ENCODE peak calls at places on chromosomes 6 and 20, in seven cellular contexts. T is HepG2, V is GM12878, Q is HCT116, K is SK-N-SH, O is H1, E is K562. H is an unnamed sample.

GRCh38 chr6:150667977-150668716 is 68.5 kb downstream of the PLEKHG1 start:
- DNase-seq in V (no peak), Q (peak), O (no peak), K (no peak), T (peak), E (peak), H (peak)

GRCh38 chr6:53629120-53629477 is 36.5 kb downstream of the KLHL31 start:
- DNase-seq in T (no peak), Q (no peak), K (no peak), O (no peak), V (no peak), E (no peak), H (no peak)

GRCh38 chr6:54085526-54085925 is 25.7 kb upstream of the MLIP start:
- DNase-seq in V (no peak), K (no peak), Q (no peak), O (no peak), E (no peak), T (no peak), H (no peak)

GRCh38 chr6:95959291-95959690 is 56.5 kb upstream of the FUT9 start:
- DNase-seq in T (no peak), V (no peak), Q (no peak), E (no peak), O (no peak), K (no peak), H (no peak)

GRCh38 chr6:131778134-131778533 is 29.7 kb upstream of the ENPP1 start:
- DNase-seq in K (no peak), V (no peak), T (no peak), Q (no peak), O (no peak), E (no peak), H (no peak)

GRCh38 chr6:78492351-78493010 is 374.9 kb upstream of the IRAK1BP1 start:
- DNase-seq in O (no peak), Q (no peak), T (no peak), E (no peak), K (no peak), V (no peak), H (no peak)

GRCh38 chr6:22804620-22805271 is 235.4 kb downstream of the HDGFL1 start:
- DNase-seq in E (no peak), O (no peak), Q (no peak), K (no peak), V (no peak), T (no peak), H (no peak)

GRCh38 chr6:45513843-45514242 is 136.1 kb upstream of the SUPT3H start:
- DNase-seq in V (no peak), K (no peak), Q (no peak), T (no peak), E (no peak), O (no peak), H (no peak)

GRCh38 chr20:58706150-58706892 is 13.7 kb downstream of the NPEPL1 start:
- DNase-seq in Q (no peak), E (no peak), T (no peak), K (peak), O (peak), V (no peak), H (no peak)

GRCh38 chr6:8131265-8131897 is 29.0 kb upstream of the EEF1E1 start:
- DNase-seq in T (peak), Q (peak), K (peak), O (peak), E (peak), V (no peak), H (peak)

GRCh38 chr6:24761193-24761835 is 13.4 kb upstream of the GMNN start:
- DNase-seq in E (peak), Q (no peak), V (no peak), O (no peak), K (peak), T (no peak), H (peak)

GRCh38 chr20:12581644-12582350 is 427.0 kb upstream of the SPTLC3 start:
- DNase-seq in V (no peak), Q (no peak), E (no peak), T (no peak), O (no peak), K (no peak), H (no peak)

GRCh38 chr6:119568580-119568979 is 219.0 kb upstream of the MAN1A1 start:
- DNase-seq in E (no peak), O (no peak), Q (no peak), V (no peak), T (no peak), K (no peak), H (no peak)

GRCh38 chr6:111759836-111760785 is 113.1 kb downstream of the FYN start:
- DNase-seq in V (no peak), T (no peak), E (no peak), K (peak), Q (no peak), O (no peak), H (no peak)

GRCh38 chr6:53673138-53673801 is 7.7 kb upstream of the KLHL31 start:
- DNase-seq in V (no peak), O (no peak), T (peak), E (no peak), Q (peak), K (no peak), H (peak)

GRCh38 chr6:138231399-138231886 is 13.2 kb upstream of the PBOV1 start:
- DNase-seq in K (no peak), O (no peak), Q (no peak), T (peak), V (no peak), E (no peak), H (peak)

GRCh38 chr6:119482850-119483285 is 133.3 kb upstream of the MAN1A1 start:
- DNase-seq in E (peak), T (no peak), K (no peak), V (no peak), Q (no peak), O (no peak), H (peak)

GRCh38 chr20:20212675-20213096 is 155.2 kb upstream of the INSM1 start:
- DNase-seq in O (no peak), E (no peak), K (no peak), V (no peak), T (no peak), Q (no peak), H (no peak)

GRCh38 chr6:75397806-75398465 is 95.7 kb downstream of the FILIP1 start:
- DNase-seq in E (no peak), V (no peak), K (no peak), O (no peak), T (peak), Q (no peak), H (peak)

GRCh38 chr20:2365091-2365490 is 15.6 kb upstream of the TGM6 start:
- DNase-seq in T (no peak), K (no peak), E (no peak), O (no peak), Q (no peak), V (no peak), H (no peak)

GRCh38 chr6:79878142-79878748 is 69.1 kb downstream of the ELOVL4 start:
- DNase-seq in Q (no peak), O (no peak), T (no peak), K (no peak), E (no peak), V (no peak), H (peak)

GRCh38 chr20:58073945-58074920 is 154.2 kb downstream of the ANKRD60 start:
- DNase-seq in Q (no peak), T (no peak), E (no peak), V (no peak), O (peak), K (no peak), H (no peak)

GRCh38 chr6:170297577-170298330 is 6.9 kb upstream of the DLL1 start:
- DNase-seq in O (no peak), Q (no peak), E (no peak), T (no peak), K (no peak), V (no peak), H (no peak)

GRCh38 chr6:25122001-25122400 is 157.2 kb upstream of the CARMIL1 start:
- DNase-seq in T (no peak), Q (no peak), V (no peak), K (peak), O (no peak), E (no peak), H (no peak)

GRCh38 chr6:123316733-123317323 is 319.9 kb downstream of the TRDN start:
- DNase-seq in E (peak), O (no peak), V (no peak), K (peak), T (peak), Q (no peak), H (peak)

GRCh38 chr20:60507087-60507684 is 549.0 kb downstream of the CDH26 start:
- DNase-seq in K (no peak), T (no peak), V (no peak), O (no peak), Q (no peak), E (no peak), H (no peak)

GRCh38 chr6:157980288-157981131 is 1.2 kb upstream of the SYNJ2 start:
- DNase-seq in O (no peak), T (peak), K (no peak), E (peak), Q (no peak), V (no peak), H (no peak)

GRCh38 chr20:19012671-19013070 is 199.1 kb downstream of the SCP2D1 start:
- DNase-seq in Q (no peak), V (no peak), E (no peak), K (no peak), T (no peak), O (peak), H (no peak)

GRCh38 chr6:7314414-7314813 is 1.4 kb upstream of the SSR1 start:
- DNase-seq in V (no peak), E (no peak), K (no peak), Q (no peak), O (no peak), T (no peak), H (no peak)

GRCh38 chr6:130604869-130605401 is 222.3 kb upstream of the SMLR1 start:
- DNase-seq in T (no peak), O (no peak), V (no peak), K (no peak), E (no peak), Q (no peak), H (no peak)

GRCh38 chr6:70725817-70726413 is 58.2 kb downstream of the SMAP1 start:
- DNase-seq in T (no peak), K (no peak), V (no peak), Q (no peak), E (no peak), O (no peak), H (no peak)

DNA sequence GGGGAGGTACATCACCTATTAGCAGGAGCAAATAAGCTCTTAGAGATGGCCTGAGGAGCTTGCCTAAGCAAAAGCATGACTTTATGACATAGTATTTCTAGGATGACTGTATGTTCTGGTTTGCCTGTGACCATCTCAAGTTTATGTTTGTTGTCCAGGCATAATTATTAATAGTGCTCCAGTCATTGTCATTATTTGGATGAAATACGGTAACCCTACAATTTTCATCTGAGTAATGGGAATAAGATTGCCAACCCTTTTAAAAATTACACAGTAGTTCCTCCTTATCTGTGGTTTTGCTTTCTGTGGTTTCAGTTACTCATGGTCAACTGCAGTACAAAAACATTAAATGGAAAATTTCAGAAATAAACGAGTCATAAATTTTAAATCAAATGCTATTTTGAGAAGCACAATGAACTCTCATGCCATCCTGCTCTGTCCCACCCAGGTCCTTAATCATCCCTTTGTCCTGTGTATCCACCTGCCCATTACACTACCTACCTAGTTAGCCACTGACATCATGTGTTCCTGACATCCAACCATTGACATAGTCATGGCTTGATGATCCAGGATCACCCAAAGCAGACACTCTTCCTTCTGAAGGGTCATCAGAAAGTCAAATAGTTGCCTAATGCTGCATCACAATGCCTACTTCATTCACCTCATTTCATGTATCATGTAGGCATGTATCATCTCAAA is 27.0 kb upstream of the TFB1M start:
- DNase-seq in E (no peak), O (no peak), T (peak), K (no peak), Q (no peak), V (no peak), H (no peak)
- TF ChIP-seq JUND in E (no peak), O (no peak), T (no peak), K (no peak), Q (no peak), V (no peak), H (no peak)

GRCh38 chr20:32648761-32649615 is 24.8 kb downstream of the C20orf203 start:
- DNase-seq in O (no peak), Q (peak), K (no peak), T (no peak), V (no peak), E (peak), H (peak)
- TF ChIP-seq JUND in O (no peak), Q (no peak), K (no peak), T (no peak), V (no peak), E (no peak), H (no peak)

DNA sequence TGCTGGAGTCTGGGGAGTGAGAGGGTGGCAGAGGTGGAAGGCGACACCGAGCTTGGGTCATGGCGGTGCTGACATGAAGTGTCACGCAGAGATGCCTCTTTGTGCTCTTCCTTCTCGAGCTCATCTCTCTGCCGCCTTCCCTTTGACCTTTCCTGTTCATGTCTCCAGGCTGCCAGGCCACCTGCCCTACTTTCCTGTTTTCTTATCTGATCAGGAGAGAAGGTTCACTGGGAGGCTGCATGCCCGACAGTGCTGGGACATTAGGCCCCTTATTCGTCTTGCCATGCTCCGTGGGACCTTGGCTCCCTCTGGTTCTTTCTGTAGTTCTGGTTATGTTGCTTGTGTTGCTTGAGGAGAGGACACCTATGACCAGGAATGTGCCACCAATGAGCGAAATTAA is 33.2 kb downstream of the CST8 start:
- DNase-seq in Q (no peak), O (no peak), E (no peak), K (no peak), T (no peak), V (no peak), H (no peak)
- TF ChIP-seq JUND in Q (no peak), O (no peak), E (no peak), K (no peak), T (no peak), V (no peak), H (no peak)

GRCh38 chr20:33388268-33388667 is 13.1 kb downstream of the CDK5RAP1 start:
- DNase-seq in E (no peak), Q (no peak), O (no peak), T (no peak), K (no peak), V (no peak), H (no peak)

GRCh38 chr20:33387177-33387576 is 14.1 kb downstream of the CDK5RAP1 start:
- DNase-seq in T (no peak), K (no peak), E (no peak), O (no peak), V (no peak), Q (no peak), H (no peak)

GRCh38 chr20:33394718-33395117 is 6.6 kb downstream of the CDK5RAP1 start:
- DNase-seq in Q (no peak), V (no peak), T (peak), E (no peak), K (no peak), O (no peak), H (no peak)

GRCh38 chr20:33393609-33394008 is 7.7 kb downstream of the CDK5RAP1 start:
- DNase-seq in E (no peak), K (no peak), T (no peak), O (no peak), V (no peak), Q (no peak), H (no peak)

GRCh38 chr20:33392016-33392415 is 9.3 kb downstream of the CDK5RAP1 start:
- DNase-seq in O (no peak), E (no peak), K (no peak), V (no peak), Q (no peak), T (no peak), H (no peak)
- TF ChIP-seq JUND in O (no peak), E (no peak), K (no peak), V (no peak), Q (no peak), T (no peak), H (no peak)

DNA sequence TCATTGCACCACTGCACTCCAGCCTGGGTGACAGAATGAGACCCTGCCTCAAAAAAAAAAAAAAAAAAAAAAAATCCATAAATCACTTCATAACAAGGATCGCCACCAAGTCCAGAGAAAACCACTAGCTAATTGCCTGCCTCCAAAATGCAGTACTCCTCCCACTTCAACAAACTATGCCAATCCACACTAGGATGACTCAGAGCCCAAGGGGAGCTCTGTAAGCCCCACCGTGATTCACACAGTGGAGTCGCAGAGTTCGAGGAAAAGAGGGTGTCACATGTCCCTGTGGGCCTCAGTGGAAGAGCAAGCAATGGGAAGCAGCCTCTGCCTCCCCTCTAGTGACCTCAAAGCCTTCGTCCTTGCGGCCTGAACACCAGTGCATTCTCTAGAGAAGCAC is 9.1 kb downstream of the SNHG17 start:
- DNase-seq in V (no peak), Q (no peak), K (no peak), T (peak), O (no peak), E (peak), H (no peak)
- TF ChIP-seq JUND in V (no peak), Q (no peak), K (peak), T (no peak), O (no peak), E (no peak), H (no peak)

H was measured in T47D.